ENCODE peak calls at places on chromosomes 5 and 9, in six cellular contexts. One of them, this sample, is unnamed.

GRCh38 chr5:54115768-54116403 is 194.5 kb downstream of the ARL15 start:
- DNase-seq in breast epithelium: no peak
- DNase-seq in left ventricle myocardium inferior: no peak
- DNase-seq in heart left ventricle: no peak
- DNase-seq in psoas muscle: no peak
- DNase-seq in body of pancreas: no peak
- DNase-seq in this sample: no peak

GRCh38 chr5:172163346-172163745 is 24.7 kb downstream of the STK10 start:
- DNase-seq in heart left ventricle: no peak
- DNase-seq in psoas muscle: peak; percentile 79
- DNase-seq in left ventricle myocardium inferior: peak; percentile 48
- DNase-seq in body of pancreas: no peak
- DNase-seq in breast epithelium: no peak
- DNase-seq in this sample: peak; percentile 74

GRCh38 chr5:171492781-171493180 is 73.3 kb downstream of the FGF18 start:
- DNase-seq in breast epithelium: no peak
- DNase-seq in psoas muscle: no peak
- DNase-seq in left ventricle myocardium inferior: no peak
- DNase-seq in body of pancreas: no peak
- DNase-seq in heart left ventricle: no peak
- DNase-seq in this sample: no peak

GRCh38 chr5:76402880-76403712 is at the start of gene IQGAP2:
- DNase-seq in heart left ventricle: peak; percentile 65
- DNase-seq in body of pancreas: peak; percentile 83
- DNase-seq in psoas muscle: peak; percentile 76
- DNase-seq in left ventricle myocardium inferior: peak; percentile 66
- DNase-seq in breast epithelium: peak; percentile 56
- DNase-seq in this sample: no peak

GRCh38 chr9:26510137-26510536 is 382.5 kb downstream of the CAAP1 start:
- DNase-seq in psoas muscle: no peak
- DNase-seq in left ventricle myocardium inferior: no peak
- DNase-seq in breast epithelium: no peak
- DNase-seq in body of pancreas: no peak
- DNase-seq in heart left ventricle: no peak
- DNase-seq in this sample: no peak

GRCh38 chr5:117943521-117943920 is 1044.8 kb downstream of the DTWD2 start:
- DNase-seq in psoas muscle: no peak
- DNase-seq in body of pancreas: no peak
- DNase-seq in breast epithelium: no peak
- DNase-seq in left ventricle myocardium inferior: peak; percentile 14
- DNase-seq in heart left ventricle: peak; percentile 27
- DNase-seq in this sample: no peak

GRCh38 chr5:57157191-57157590 is 16.7 kb upstream of the GPBP1 start:
- DNase-seq in heart left ventricle: no peak
- DNase-seq in body of pancreas: no peak
- DNase-seq in breast epithelium: no peak
- DNase-seq in psoas muscle: no peak
- DNase-seq in left ventricle myocardium inferior: no peak
- DNase-seq in this sample: no peak

GRCh38 chr5:151295138-151295537 is 8.4 kb downstream of the SLC36A3 start:
- DNase-seq in body of pancreas: no peak
- DNase-seq in heart left ventricle: no peak
- DNase-seq in left ventricle myocardium inferior: no peak
- DNase-seq in breast epithelium: no peak
- DNase-seq in psoas muscle: no peak
- DNase-seq in this sample: no peak

GRCh38 chr5:127492854-127493738 is 24.3 kb upstream of the PRRC1 start:
- DNase-seq in breast epithelium: no peak
- DNase-seq in psoas muscle: no peak
- DNase-seq in left ventricle myocardium inferior: no peak
- DNase-seq in body of pancreas: no peak
- DNase-seq in heart left ventricle: no peak
- DNase-seq in this sample: no peak

GRCh38 chr9:75027187-75028107 is 646 bp downstream of the CARNMT1 start:
- DNase-seq in breast epithelium: peak; percentile 39
- DNase-seq in heart left ventricle: peak; percentile 67
- DNase-seq in left ventricle myocardium inferior: peak; percentile 59
- DNase-seq in body of pancreas: peak; percentile 78
- DNase-seq in psoas muscle: peak; percentile 83
- DNase-seq in this sample: peak; percentile 73

GRCh38 chr5:173627271-173627670 is 10.8 kb upstream of the BOD1 start:
- DNase-seq in heart left ventricle: no peak
- DNase-seq in psoas muscle: no peak
- DNase-seq in body of pancreas: no peak
- DNase-seq in left ventricle myocardium inferior: no peak
- DNase-seq in breast epithelium: no peak
- DNase-seq in this sample: no peak

GRCh38 chr9:2241461-2241874 is 226.3 kb downstream of the SMARCA2 start:
- DNase-seq in body of pancreas: peak; percentile 32
- DNase-seq in heart left ventricle: peak; percentile 23
- DNase-seq in left ventricle myocardium inferior: peak; percentile 30
- DNase-seq in breast epithelium: no peak
- DNase-seq in psoas muscle: peak; percentile 53
- DNase-seq in this sample: no peak

GRCh38 chr5:63697811-63698210 is 264.4 kb downstream of the HTR1A start:
- DNase-seq in psoas muscle: no peak
- DNase-seq in left ventricle myocardium inferior: no peak
- DNase-seq in body of pancreas: no peak
- DNase-seq in breast epithelium: no peak
- DNase-seq in heart left ventricle: no peak
- DNase-seq in this sample: no peak

GRCh38 chr9:111833941-111834340 is 39.2 kb upstream of the SHOC1 start:
- DNase-seq in body of pancreas: no peak
- DNase-seq in heart left ventricle: no peak
- DNase-seq in breast epithelium: no peak
- DNase-seq in left ventricle myocardium inferior: no peak
- DNase-seq in psoas muscle: no peak
- DNase-seq in this sample: no peak

GRCh38 chr5:113282470-113282869 is 152.3 kb downstream of the TSSK1B start:
- DNase-seq in body of pancreas: no peak
- DNase-seq in breast epithelium: no peak
- DNase-seq in left ventricle myocardium inferior: no peak
- DNase-seq in heart left ventricle: no peak
- DNase-seq in psoas muscle: no peak
- DNase-seq in this sample: no peak

GRCh38 chr9:107243757-107244156 is 39.3 kb upstream of the RAD23B start:
- DNase-seq in psoas muscle: no peak
- DNase-seq in breast epithelium: peak; percentile 50
- DNase-seq in body of pancreas: peak; percentile 92
- DNase-seq in left ventricle myocardium inferior: no peak
- DNase-seq in heart left ventricle: no peak
- DNase-seq in this sample: no peak

GRCh38 chr9:115969096-115969495 is 184.5 kb upstream of the PAPPA start:
- DNase-seq in psoas muscle: no peak
- DNase-seq in heart left ventricle: no peak
- DNase-seq in breast epithelium: no peak
- DNase-seq in left ventricle myocardium inferior: no peak
- DNase-seq in body of pancreas: no peak
- DNase-seq in this sample: no peak

GRCh38 chr5:153491408-153491807 is 938 bp downstream of the GRIA1 start:
- DNase-seq in heart left ventricle: no peak
- DNase-seq in breast epithelium: no peak
- DNase-seq in body of pancreas: no peak
- DNase-seq in psoas muscle: no peak
- DNase-seq in left ventricle myocardium inferior: no peak
- DNase-seq in this sample: no peak

GRCh38 chr9:16236326-16236725 is 634.1 kb downstream of the BNC2 start:
- DNase-seq in psoas muscle: no peak
- DNase-seq in breast epithelium: no peak
- DNase-seq in body of pancreas: peak; percentile 8
- DNase-seq in left ventricle myocardium inferior: no peak
- DNase-seq in heart left ventricle: no peak
- DNase-seq in this sample: peak; percentile 74

GRCh38 chr9:134085674-134086073 is 17.8 kb upstream of the BRD3 start:
- DNase-seq in heart left ventricle: no peak
- DNase-seq in psoas muscle: no peak
- DNase-seq in left ventricle myocardium inferior: no peak
- DNase-seq in breast epithelium: no peak
- DNase-seq in body of pancreas: no peak
- DNase-seq in this sample: no peak

GRCh38 chr9:114348906-114349482 is 19.3 kb downstream of the ORM2 start:
- DNase-seq in psoas muscle: peak; percentile 74
- DNase-seq in body of pancreas: peak; percentile 59
- DNase-seq in heart left ventricle: peak; percentile 49
- DNase-seq in breast epithelium: no peak
- DNase-seq in left ventricle myocardium inferior: no peak
- DNase-seq in this sample: peak; percentile 80

GRCh38 chr5:104540448-104540847 is 977.9 kb upstream of the NUDT12 start:
- DNase-seq in left ventricle myocardium inferior: no peak
- DNase-seq in psoas muscle: no peak
- DNase-seq in body of pancreas: peak; percentile 59
- DNase-seq in breast epithelium: no peak
- DNase-seq in heart left ventricle: no peak
- DNase-seq in this sample: no peak

GRCh38 chr5:142017832-142018427 is 5.1 kb upstream of the GNPDA1 start:
- DNase-seq in left ventricle myocardium inferior: no peak
- DNase-seq in heart left ventricle: no peak
- DNase-seq in psoas muscle: no peak
- DNase-seq in body of pancreas: no peak
- DNase-seq in breast epithelium: no peak
- DNase-seq in this sample: no peak

GRCh38 chr5:54556136-54556535 is 38.6 kb downstream of the SNX18 start:
- DNase-seq in breast epithelium: no peak
- DNase-seq in body of pancreas: no peak
- DNase-seq in heart left ventricle: no peak
- DNase-seq in left ventricle myocardium inferior: no peak
- DNase-seq in psoas muscle: no peak
- DNase-seq in this sample: no peak

GRCh38 chr9:37818849-37819248 is 18.3 kb downstream of the DCAF10 start:
- DNase-seq in body of pancreas: no peak
- DNase-seq in left ventricle myocardium inferior: no peak
- DNase-seq in breast epithelium: no peak
- DNase-seq in heart left ventricle: no peak
- DNase-seq in psoas muscle: no peak
- DNase-seq in this sample: no peak

GRCh38 chr9:130394814-130395470 is 49.8 kb upstream of the ASS1 start:
- DNase-seq in breast epithelium: no peak
- DNase-seq in left ventricle myocardium inferior: no peak
- DNase-seq in psoas muscle: no peak
- DNase-seq in heart left ventricle: no peak
- DNase-seq in body of pancreas: no peak
- DNase-seq in this sample: no peak

GRCh38 chr5:132557425-132557805 is 638 bp downstream of the RAD50 start:
- DNase-seq in psoas muscle: peak; percentile 55
- DNase-seq in left ventricle myocardium inferior: peak; percentile 22
- DNase-seq in body of pancreas: peak; percentile 46
- DNase-seq in breast epithelium: no peak
- DNase-seq in heart left ventricle: peak; percentile 18
- DNase-seq in this sample: no peak

GRCh38 chr9:124348363-124348762 is 66.9 kb downstream of the PSMB7 start:
- DNase-seq in psoas muscle: no peak
- DNase-seq in heart left ventricle: no peak
- DNase-seq in breast epithelium: no peak
- DNase-seq in body of pancreas: no peak
- DNase-seq in left ventricle myocardium inferior: no peak
- DNase-seq in this sample: no peak
- H3K36me3 ChIP-seq in psoas muscle: peaks cover 88% of the 10 kb centered on the region
- H3K36me3 ChIP-seq in heart left ventricle: peaks cover 83% of the 10 kb centered on the region
- H3K36me3 ChIP-seq in breast epithelium: peaks cover 14% of the 10 kb centered on the region
- H3K36me3 ChIP-seq in body of pancreas: peaks cover 38% of the 10 kb centered on the region
- H3K36me3 ChIP-seq in left ventricle myocardium inferior: peaks cover 80% of the 10 kb centered on the region
- H3K36me3 ChIP-seq in this sample: peaks cover 57% of the 10 kb centered on the region

GRCh38 chr9:136975624-136976023 is 1.7 kb upstream of the PTGDS start:
- DNase-seq in body of pancreas: no peak
- DNase-seq in psoas muscle: no peak
- DNase-seq in breast epithelium: no peak
- DNase-seq in heart left ventricle: peak; percentile 74
- DNase-seq in left ventricle myocardium inferior: peak; percentile 73
- DNase-seq in this sample: no peak
- TF ChIP-seq CTCF in body of pancreas: no peak
- TF ChIP-seq CTCF in psoas muscle: peak; percentile 14
- TF ChIP-seq CTCF in breast epithelium: no peak
- TF ChIP-seq CTCF in heart left ventricle: peak; percentile 32
- TF ChIP-seq CTCF in left ventricle myocardium inferior: peak; percentile 56
- TF ChIP-seq CTCF in this sample: no peak

DNA sequence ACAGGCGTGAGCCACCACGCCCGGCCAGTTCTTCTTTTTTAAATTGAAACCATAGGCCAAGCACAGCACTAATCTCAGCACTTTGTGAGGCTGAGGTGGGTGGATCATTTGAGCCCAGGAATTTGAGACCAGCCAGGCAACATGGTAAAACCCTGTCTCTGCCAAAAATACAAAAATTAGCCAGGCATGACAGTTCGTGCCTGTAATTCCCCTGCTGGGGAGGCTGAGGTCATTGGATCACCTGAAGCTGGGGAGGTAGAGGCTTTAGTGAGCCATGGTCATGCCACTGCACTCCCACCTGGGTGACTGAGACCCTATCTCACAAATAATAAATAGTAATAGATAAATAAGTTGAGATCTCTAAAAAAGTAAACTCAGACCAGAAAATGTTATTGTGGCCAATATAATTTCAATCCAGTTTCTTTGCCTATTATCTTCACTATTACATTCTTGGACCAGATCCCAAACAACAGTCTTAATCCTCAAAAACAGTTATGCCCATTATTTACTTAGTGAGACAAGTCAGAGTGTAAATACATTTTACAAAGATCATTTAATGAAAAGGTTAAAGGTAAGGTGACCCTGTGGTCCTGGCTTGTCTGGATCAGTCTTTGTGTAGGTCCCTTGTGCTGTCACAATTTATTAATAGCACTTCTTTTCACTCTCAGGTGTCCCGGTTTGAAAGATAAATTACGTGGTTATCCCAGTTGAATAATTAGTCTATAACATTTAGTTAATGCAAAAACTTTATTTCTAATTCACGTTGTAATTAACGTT is 53.6 kb downstream of the RAB24 start:
- DNase-seq in body of pancreas: no peak
- DNase-seq in heart left ventricle: no peak
- DNase-seq in left ventricle myocardium inferior: no peak
- DNase-seq in psoas muscle: no peak
- DNase-seq in breast epithelium: no peak
- DNase-seq in this sample: no peak
- H3K36me3 ChIP-seq in body of pancreas: peaks cover 20% of the 10 kb centered on the region
- H3K36me3 ChIP-seq in heart left ventricle: peaks cover 58% of the 10 kb centered on the region
- H3K36me3 ChIP-seq in left ventricle myocardium inferior: peaks cover 83% of the 10 kb centered on the region
- H3K36me3 ChIP-seq in psoas muscle: peaks cover 90% of the 10 kb centered on the region
- H3K36me3 ChIP-seq in breast epithelium: no peaks in the 10 kb centered on the region
- H3K36me3 ChIP-seq in this sample: peaks cover 68% of the 10 kb centered on the region

DNA sequence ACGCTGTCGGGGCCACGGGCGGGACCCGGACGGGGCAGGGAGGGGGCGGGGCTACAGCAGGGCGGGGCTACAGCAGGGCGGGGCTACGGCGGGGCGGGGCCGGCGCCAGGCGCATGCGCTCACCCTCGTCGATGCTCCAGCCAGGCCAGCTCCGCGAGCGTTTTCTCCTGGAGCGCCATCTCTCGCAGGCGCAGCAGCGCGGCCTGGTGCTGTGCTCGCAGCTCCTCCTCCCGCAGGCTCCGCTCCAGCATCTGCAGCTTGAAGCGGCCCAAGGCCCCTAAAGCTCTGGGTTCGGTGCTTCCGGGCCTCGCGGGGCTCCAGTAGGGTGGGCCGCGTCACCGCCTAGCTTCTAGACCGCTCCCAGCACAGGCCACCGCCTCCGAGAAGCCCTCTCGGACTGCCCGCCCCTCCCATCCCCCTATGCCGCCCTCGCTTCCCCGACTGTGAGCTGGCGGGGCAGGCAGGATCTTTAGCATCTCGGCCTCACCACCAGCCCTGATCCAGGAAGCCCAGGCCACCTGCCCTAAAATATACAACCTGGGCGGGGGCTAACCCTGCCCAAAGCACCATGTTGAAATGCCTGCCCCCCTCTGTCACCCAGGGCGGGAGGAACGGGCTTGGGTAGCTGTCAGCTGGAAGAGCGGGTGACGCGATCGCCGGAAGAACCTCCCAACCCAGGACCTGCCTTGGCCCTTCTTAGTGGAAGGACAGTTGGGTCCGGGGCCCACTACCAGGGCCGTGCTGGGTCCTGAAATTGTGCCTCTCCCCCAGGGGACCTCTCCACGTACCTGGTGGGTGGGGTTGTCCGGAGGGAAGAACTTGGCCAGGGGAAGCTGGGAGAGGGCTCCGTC is 21.9 kb upstream of the QSOX2 start:
- DNase-seq in body of pancreas: peak; percentile 91
- DNase-seq in heart left ventricle: peak; percentile 71
- DNase-seq in breast epithelium: peak; percentile 44
- DNase-seq in left ventricle myocardium inferior: peak; percentile 80
- DNase-seq in psoas muscle: peak; percentile 88
- DNase-seq in this sample: peak; percentile 76
- TF ChIP-seq CTCF in body of pancreas: peak; percentile 18
- TF ChIP-seq CTCF in heart left ventricle: peak; percentile 35
- TF ChIP-seq CTCF in breast epithelium: no peak
- TF ChIP-seq CTCF in left ventricle myocardium inferior: peak; percentile 28
- TF ChIP-seq CTCF in psoas muscle: no peak
- TF ChIP-seq CTCF in this sample: no peak